ENCODE peak calls at places on chromosomes 2 and 18, in seven cellular contexts. U is uterus, W is A549, F is IMR-90, L is tibial nerve, S is gastrocnemius medialis, N is HCT116. T is an unnamed sample. For H3K4me1, the result is how much of the 10 kb centered on the place peaks cover.

GRCh38 chr2:182951948-182952663 is 85.7 kb upstream of the FRZB start:
- DNase-seq in F (no peak), L (no peak), W (no peak), U (no peak), N (no peak), S (no peak), T (no peak)

GRCh38 chr2:233705911-233706506 is 6.7 kb upstream of the UGT1A5 start:
- DNase-seq in S (no peak), N (no peak), L (no peak), F (peak), W (peak), U (no peak), T (no peak)

GRCh38 chr18:9627642-9628041 is 13.3 kb upstream of the PPP4R1 start:
- DNase-seq in F (peak), S (no peak), U (no peak), L (no peak), N (no peak), W (no peak), T (no peak)

GRCh38 chr2:157196956-157197355 is 60.5 kb upstream of the GALNT5 start:
- DNase-seq in F (no peak), U (no peak), W (no peak), S (no peak), L (no peak), N (no peak), T (no peak)

GRCh38 chr2:144515694-144516416 is 4.1 kb downstream of the ZEB2 start:
- DNase-seq in U (peak), F (no peak), W (peak), N (no peak), S (no peak), L (no peak), T (peak)

GRCh38 chr2:16198166-16198912 is 258.0 kb downstream of the MYCN start:
- DNase-seq in S (no peak), W (no peak), N (no peak), F (no peak), U (no peak), L (no peak), T (no peak)

GRCh38 chr2:201758229-201758628 is 22.5 kb downstream of the ALS2 start:
- DNase-seq in F (no peak), L (no peak), N (no peak), S (no peak), W (no peak), U (no peak), T (no peak)

GRCh38 chr18:34611904-34612303 is 98.2 kb upstream of the DTNA start:
- DNase-seq in S (peak), L (no peak), W (no peak), F (no peak), U (no peak), N (no peak), T (peak)

GRCh38 chr2:70473101-70473722 is 80.4 kb downstream of the TGFA start:
- DNase-seq in U (no peak), W (no peak), L (no peak), S (no peak), F (no peak), N (no peak), T (no peak)

GRCh38 chr2:187590175-187590574 is 35.9 kb upstream of the TFPI start:
- DNase-seq in U (no peak), L (no peak), F (no peak), N (no peak), S (no peak), W (no peak), T (no peak)

GRCh38 chr2:67037655-67038054 is 359.5 kb upstream of the ETAA1 start:
- DNase-seq in U (no peak), F (no peak), N (no peak), L (no peak), W (no peak), S (no peak), T (no peak)

GRCh38 chr2:75238670-75239330 is 39.5 kb upstream of the TACR1 start:
- DNase-seq in W (peak), F (peak), L (no peak), S (no peak), U (no peak), N (no peak), T (no peak)

GRCh38 chr2:70698847-70699246 is 69.2 kb downstream of the ADD2 start:
- DNase-seq in L (no peak), F (no peak), N (no peak), W (no peak), S (no peak), U (no peak), T (no peak)

GRCh38 chr18:59900222-59901128 is 679 bp downstream of the PMAIP1 start:
- DNase-seq in N (no peak), L (no peak), W (peak), F (peak), S (no peak), U (peak), T (peak)

GRCh38 chr2:25365241-25365640 is 23.5 kb upstream of the DNMT3A start:
- DNase-seq in S (no peak), F (no peak), W (no peak), N (no peak), U (no peak), L (no peak), T (no peak)

GRCh38 chr18:59610546-59611140 is 86.6 kb downstream of the CCBE1 start:
- DNase-seq in N (no peak), L (no peak), S (no peak), F (no peak), U (no peak), W (no peak), T (no peak)

GRCh38 chr2:45102141-45102540 is 92.9 kb upstream of the SIX2 start:
- DNase-seq in S (no peak), F (no peak), N (no peak), L (no peak), U (no peak), W (no peak), T (no peak)

GRCh38 chr2:109513230-109513629 is 100.5 kb downstream of the SEPTIN10 start:
- DNase-seq in N (no peak), U (no peak), S (no peak), L (no peak), W (no peak), F (no peak), T (no peak)

GRCh38 chr18:75210274-75211001 is at the start of gene TSHZ1:
- DNase-seq in N (peak), W (peak), L (no peak), U (peak), F (peak), S (peak), T (peak)

GRCh38 chr2:239878686-239879085 is 146.5 kb downstream of the NDUFA10 start:
- DNase-seq in U (no peak), F (no peak), S (no peak), N (no peak), W (no peak), L (no peak), T (no peak)

GRCh38 chr2:60484080-60484737 is 69.2 kb downstream of the BCL11A start:
- DNase-seq in L (no peak), N (no peak), W (no peak), S (no peak), U (no peak), F (peak), T (no peak)

GRCh38 chr2:234293973-234294372 is 202.9 kb downstream of the ARL4C start:
- DNase-seq in N (peak), F (no peak), S (no peak), U (no peak), L (no peak), W (no peak), T (no peak)

GRCh38 chr2:160674076-160674630 is 180.5 kb upstream of the RBMS1 start:
- DNase-seq in S (no peak), W (no peak), F (no peak), L (no peak), N (no peak), U (no peak), T (no peak)

GRCh38 chr18:48563027-48563426 is 24.2 kb downstream of the CTIF start:
- DNase-seq in W (peak), F (peak), S (no peak), L (no peak), N (no peak), U (no peak), T (no peak)

DNA sequence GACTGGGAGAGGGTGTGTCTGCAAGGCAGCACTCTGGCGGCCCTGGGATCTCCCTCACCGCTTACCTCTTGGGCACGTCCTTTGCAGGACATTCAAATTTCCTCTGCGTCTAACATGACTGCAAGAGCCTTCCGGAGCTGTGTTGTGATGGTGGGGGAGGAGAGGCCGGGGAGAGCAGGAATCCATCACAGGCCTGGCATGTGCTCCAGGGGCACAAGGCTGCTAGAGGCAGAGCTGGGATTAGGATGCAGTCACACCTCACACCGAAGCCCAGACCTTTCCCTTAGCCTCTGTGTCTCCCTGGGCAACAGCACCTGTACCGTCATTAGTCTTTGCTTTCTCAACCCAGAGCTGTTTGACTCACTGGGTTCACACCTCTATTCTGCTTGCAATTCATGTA is 111.3 kb downstream of the CMPK2 start:
- DNase-seq in W (no peak), F (no peak), N (no peak), S (no peak), U (no peak), L (no peak), T (no peak)
- TF ChIP-seq POLR2A in W (no peak), F (no peak), N (no peak), S (no peak), U (no peak), L (no peak), T (no peak)

GRCh38 chr2:33083671-33084387 is 137.1 kb downstream of the LTBP1 start:
- DNase-seq in F (no peak), L (no peak), W (no peak), S (no peak), U (no peak), N (no peak), T (no peak)

GRCh38 chr2:33090553-33091134 is 143.9 kb downstream of the LTBP1 start:
- DNase-seq in S (no peak), N (no peak), W (no peak), F (no peak), L (no peak), U (no peak), T (no peak)

GRCh38 chr2:33084433-33084832 is 137.7 kb downstream of the LTBP1 start:
- DNase-seq in U (no peak), L (no peak), F (no peak), W (no peak), N (no peak), S (no peak), T (no peak)

GRCh38 chr2:33085646-33086045 is 138.9 kb downstream of the LTBP1 start:
- DNase-seq in W (no peak), N (no peak), L (no peak), F (no peak), S (no peak), U (no peak), T (no peak)

GRCh38 chr2:33086400-33087015 is 139.8 kb downstream of the LTBP1 start:
- DNase-seq in N (no peak), L (no peak), F (peak), W (peak), S (no peak), U (no peak), T (peak)
- TF ChIP-seq CTCF in N (no peak), L (no peak), F (peak), W (peak), S (peak), U (no peak), T (no peak)

GRCh38 chr2:64166212-64166611 is 22.0 kb upstream of the PELI1 start:
- DNase-seq in N (no peak), L (no peak), U (no peak), F (no peak), W (no peak), S (no peak), T (no peak)
- H3K4me1 ChIP-seq in N (under half), L (under half), U (under half), F (under half), W (under half), S (under half), T (under half)

GRCh38 chr2:42047488-42048317 is at the start of gene PKDCC:
- DNase-seq in W (peak), N (no peak), S (peak), F (peak), L (peak), U (peak), T (peak)
- TF ChIP-seq POLR2A in W (peak), N (no peak), S (peak), F (no peak), L (peak), U (peak), T (peak)

GRCh38 chr2:137659616-137660015 is 304.7 kb upstream of the HNMT start:
- DNase-seq in W (peak), F (no peak), U (no peak), S (no peak), L (no peak), N (no peak), T (no peak)
- TF ChIP-seq CTCF in W (no peak), F (no peak), U (no peak), S (no peak), L (peak), N (no peak), T (no peak)

GRCh38 chr2:55014962-55015939 is 35.0 kb downstream of the RTN4 start:
- DNase-seq in L (no peak), W (peak), S (peak), U (no peak), F (peak), N (peak), T (peak)
- H3K4me1 ChIP-seq in L (under half), W (half or more), S (under half), U (under half), F (under half), N (under half), T (under half)

DNA sequence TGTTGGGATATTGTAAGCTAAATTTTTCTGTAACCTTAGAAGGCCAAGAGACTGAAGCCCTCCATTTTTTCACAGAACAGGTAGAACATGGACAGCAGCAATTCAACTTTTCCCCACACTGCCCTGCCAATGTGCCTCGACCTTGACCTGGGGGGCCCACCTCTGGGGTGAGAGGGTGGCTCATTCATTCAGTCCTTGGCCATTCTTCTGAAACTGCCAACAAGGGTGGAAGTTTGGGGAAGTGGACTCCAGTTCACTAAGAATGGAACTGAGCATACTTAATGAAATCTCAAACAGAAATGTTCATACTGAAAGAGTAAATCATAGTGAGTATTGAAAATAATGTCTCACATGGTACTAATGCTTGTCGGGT is 1.1 kb downstream of the EEF1B2 start:
- DNase-seq in L (no peak), S (no peak), U (no peak), F (no peak), W (no peak), N (no peak), T (no peak)
- TF ChIP-seq POLR2A in L (no peak), S (no peak), U (no peak), F (no peak), W (no peak), N (no peak), T (no peak)

DNA sequence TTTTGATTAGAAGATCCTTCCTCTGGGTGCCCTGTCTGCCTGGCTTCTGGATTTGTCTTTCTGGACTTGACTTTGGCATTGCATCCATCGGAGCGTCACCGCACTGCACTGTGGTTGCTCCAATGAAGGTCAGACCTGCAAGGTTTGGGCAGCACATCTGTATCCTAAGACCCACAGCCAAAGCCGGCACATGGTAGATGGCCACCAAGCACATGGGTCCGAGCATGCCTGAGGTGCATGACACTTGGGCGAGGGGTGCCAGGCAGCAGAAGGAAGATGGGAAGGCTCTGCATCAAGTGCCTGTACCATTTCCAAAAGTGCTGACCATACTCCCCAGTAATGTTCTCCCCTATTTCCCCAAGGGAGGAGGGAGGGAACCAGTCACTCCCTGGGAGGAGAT is 150.0 kb downstream of the LOXHD1 start:
- DNase-seq in F (no peak), L (no peak), N (no peak), U (no peak), S (no peak), W (no peak), T (no peak)
- TF ChIP-seq CTCF in F (no peak), L (no peak), N (no peak), U (no peak), S (no peak), W (no peak), T (no peak)

GRCh38 chr2:121501070-121501469 is 29.6 kb upstream of the RNU4ATAC start:
- DNase-seq in N (no peak), F (peak), S (no peak), U (no peak), W (no peak), L (no peak), T (no peak)
- H3K4me1 ChIP-seq in N (under half), F (under half), S (under half), U (under half), W (under half), L (under half), T (under half)